ENCODE peak calls at places on chromosomes 3 and 15, in ten cellular contexts. R, O, S, N, F, X, L, A, K and C are unnamed samples.
A peak's percentile ranks its signal among the peaks of the same experiment; 100 is the strongest.

GRCh38 chr3:196397941-196398340 is 34.3 kb downstream of the UBXN7 start:
- DNase-seq in R (no peak), O (no peak), S (no peak), N (no peak), F (no peak), X (no peak), L (no peak), A (no peak), K (no peak), C (no peak)

GRCh38 chr3:123664771-123665170 is 79.9 kb upstream of the HACD2 start:
- DNase-seq in R (no peak), O (no peak), S (no peak), N (no peak), F (no peak), X (no peak), L (no peak), A (no peak), K (no peak), C (no peak)

GRCh38 chr3:178525180-178525704 is 11.0 kb upstream of the KCNMB2 start:
- DNase-seq in R (no peak), O (no peak), S (no peak), N (no peak), F (no peak), X (no peak), L (no peak), A (no peak), K (no peak), C (no peak)

GRCh38 chr3:73516656-73517055 is 108.1 kb downstream of the PDZRN3 start:
- DNase-seq in R (no peak), O (peak; percentile 75), S (peak; percentile 70), N (no peak), F (no peak), X (no peak), L (no peak), A (peak; percentile 92), K (no peak), C (peak; percentile 98)

GRCh38 chr15:27674826-27675225 is 424.3 kb downstream of the OCA2 start:
- DNase-seq in R (no peak), O (no peak), S (no peak), N (no peak), F (no peak), X (no peak), L (no peak), A (no peak), K (no peak), C (no peak)

GRCh38 chr15:67834249-67834592 is 5.6 kb downstream of the RNU6-1 start:
- DNase-seq in R (no peak), O (no peak), S (no peak), N (no peak), F (no peak), X (no peak), L (no peak), A (no peak), K (no peak), C (peak; percentile 40)

GRCh38 chr15:65762914-65763787 is 28.9 kb downstream of the DENND4A start:
- DNase-seq in R (no peak), O (no peak), S (no peak), N (no peak), F (no peak), X (no peak), L (no peak), A (no peak), K (no peak), C (no peak)

GRCh38 chr3:13513913-13514517 is 33.9 kb downstream of the HDAC11 start:
- DNase-seq in R (peak; percentile 60), O (no peak), S (no peak), N (no peak), F (no peak), X (no peak), L (no peak), A (no peak), K (no peak), C (no peak)

GRCh38 chr3:81920805-81921204 is 159.4 kb upstream of the GBE1 start:
- DNase-seq in R (no peak), O (no peak), S (no peak), N (peak; percentile 12), F (no peak), X (no peak), L (no peak), A (no peak), K (no peak), C (no peak)

GRCh38 chr3:132662212-132662611 is 2.1 kb downstream of the UBA5 start:
- DNase-seq in R (no peak), O (no peak), S (no peak), N (no peak), F (no peak), X (no peak), L (no peak), A (no peak), K (no peak), C (no peak)

GRCh38 chr3:46867550-46867898 is 4.3 kb upstream of the MYL3 start:
- DNase-seq in R (no peak), O (peak; percentile 84), S (peak; percentile 65), N (no peak), F (no peak), X (no peak), L (no peak), A (no peak), K (peak; percentile 74), C (peak; percentile 96)

GRCh38 chr3:155512867-155513261 is 219.4 kb upstream of the STRIT1 start:
- DNase-seq in R (no peak), O (no peak), S (no peak), N (no peak), F (no peak), X (no peak), L (no peak), A (no peak), K (no peak), C (no peak)

GRCh38 chr3:188248036-188248561 is 94.1 kb downstream of the LPP start:
- DNase-seq in R (no peak), O (no peak), S (peak; percentile 35), N (no peak), F (no peak), X (no peak), L (no peak), A (no peak), K (no peak), C (no peak)

GRCh38 chr3:152287898-152288576 is 19.3 kb downstream of the MBNL1 start:
- DNase-seq in R (no peak), O (no peak), S (no peak), N (no peak), F (no peak), X (no peak), L (no peak), A (no peak), K (no peak), C (no peak)

GRCh38 chr3:38640661-38641441 is 8.6 kb downstream of the SCN5A start:
- DNase-seq in R (peak; percentile 66), O (no peak), S (no peak), N (no peak), F (no peak), X (no peak), L (no peak), A (no peak), K (peak; percentile 27), C (peak; percentile 46)

GRCh38 chr3:37114251-37115145 is 59.9 kb downstream of the LRRFIP2 start:
- DNase-seq in R (no peak), O (no peak), S (no peak), N (no peak), F (no peak), X (no peak), L (no peak), A (no peak), K (no peak), C (no peak)

GRCh38 chr3:192408721-192409151 is 318.6 kb downstream of the FGF12 start:
- DNase-seq in R (peak; percentile 70), O (no peak), S (no peak), N (peak; percentile 9), F (no peak), X (no peak), L (no peak), A (no peak), K (no peak), C (no peak)

GRCh38 chr3:128569756-128570155 is 76.8 kb upstream of the GATA2 start:
- DNase-seq in R (no peak), O (no peak), S (no peak), N (no peak), F (no peak), X (no peak), L (no peak), A (no peak), K (no peak), C (no peak)

GRCh38 chr3:16137044-16137443 is 37.4 kb upstream of the GALNT15 start:
- DNase-seq in R (no peak), O (no peak), S (no peak), N (no peak), F (no peak), X (no peak), L (no peak), A (no peak), K (no peak), C (no peak)

GRCh38 chr15:63599401-63600000 is 2.3 kb downstream of the FBXL22 start:
- DNase-seq in R (peak; percentile 90), O (peak; percentile 78), S (peak; percentile 82), N (peak; percentile 35), F (peak; percentile 75), X (peak; percentile 34), L (no peak), A (peak; percentile 91), K (peak; percentile 81), C (peak; percentile 92)
- H3K4me3 ChIP-seq in R (peak overlapping the region; percentile 93), O (no peak overlapping the region), S (peak overlapping the region; percentile 26), N (no peak overlapping the region), F (peak overlapping the region; percentile 73), X (peak overlapping the region; percentile 61), L (no peak overlapping the region), A (peak overlapping the region; percentile 78), K (peak overlapping the region; percentile 90), C (peak overlapping the region; percentile 55)

DNA sequence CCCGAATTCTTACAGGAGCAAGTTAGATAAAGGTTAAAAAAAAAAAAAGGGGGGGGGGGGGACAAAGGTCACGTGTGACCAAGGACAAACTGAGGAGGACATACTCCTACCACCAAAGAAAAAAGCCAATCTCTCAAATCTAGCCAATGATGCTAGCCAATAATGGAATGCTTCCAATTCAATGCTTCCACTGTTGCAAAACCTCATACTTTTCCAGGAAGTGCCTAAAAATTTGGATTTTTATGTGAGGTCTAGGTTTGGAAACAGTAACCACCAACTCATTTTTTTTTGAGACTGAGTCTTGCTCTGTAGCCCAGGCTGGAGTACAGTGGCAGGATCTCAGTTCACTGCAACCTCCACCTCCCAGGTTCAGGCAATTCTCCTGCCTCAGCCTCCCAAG is 11.4 kb downstream of the MSL2 start:
- DNase-seq in R (no peak), O (no peak), S (no peak), N (no peak), F (no peak), X (no peak), L (no peak), A (no peak), K (no peak), C (no peak)
- TF ChIP-seq POLR2AphosphoS5 in R (no peak), O (no peak), S (no peak), N (no peak), F (no peak), X (no peak), L (no peak), A (no peak), K (no peak), C (no peak)

GRCh38 chr3:24365168-24365567 is 129.5 kb downstream of the THRB start:
- DNase-seq in R (no peak), O (peak; percentile 75), S (peak; percentile 63), N (peak; percentile 6), F (no peak), X (peak; percentile 90), L (no peak), A (no peak), K (peak; percentile 59), C (no peak)
- TF ChIP-seq CTCF in R (no peak), O (no peak), S (no peak), N (peak; percentile 19), F (no peak), X (peak; percentile 51), L (no peak), A (peak; percentile 26), K (no peak), C (no peak)

GRCh38 chr15:78339559-78339958 is 594 bp upstream of the CRABP1 start:
- DNase-seq in R (peak; percentile 31), O (no peak), S (no peak), N (no peak), F (no peak), X (no peak), L (no peak), A (no peak), K (no peak), C (no peak)
- H3K4me3 ChIP-seq in R (no peak overlapping the region), O (no peak overlapping the region), S (no peak overlapping the region), N (no peak overlapping the region), F (no peak overlapping the region), X (no peak overlapping the region), L (no peak overlapping the region), A (no peak overlapping the region), K (no peak overlapping the region), C (no peak overlapping the region)